ENCODE peak calls at places on chromosomes 12 and 14, in seven cellular contexts. One of them, this sample, is unnamed.

GRCh38 chr12:120734210-120734609 is 8.6 kb downstream of the ACADS start:
- DNase-seq in adipocyte: no peak
- DNase-seq in spleen: peak
- DNase-seq in pancreas: no peak
- DNase-seq in esophagus squamous epithelium: no peak
- DNase-seq in stomach: no peak
- DNase-seq in choroid plexus epithelial cell: no peak
- DNase-seq in this sample: no peak

GRCh38 chr14:33948143-33948962 is 2.5 kb downstream of the EGLN3 start:
- DNase-seq in stomach: no peak
- DNase-seq in choroid plexus epithelial cell: no peak
- DNase-seq in esophagus squamous epithelium: no peak
- DNase-seq in adipocyte: no peak
- DNase-seq in spleen: no peak
- DNase-seq in pancreas: no peak
- DNase-seq in this sample: no peak

GRCh38 chr14:20503905-20504304 is 1.4 kb upstream of the RNASE10 start:
- DNase-seq in esophagus squamous epithelium: no peak
- DNase-seq in spleen: no peak
- DNase-seq in pancreas: no peak
- DNase-seq in stomach: no peak
- DNase-seq in choroid plexus epithelial cell: no peak
- DNase-seq in adipocyte: no peak
- DNase-seq in this sample: no peak

GRCh38 chr12:98351089-98351488 is 164.3 kb upstream of the TMPO start:
- DNase-seq in spleen: no peak
- DNase-seq in adipocyte: no peak
- DNase-seq in choroid plexus epithelial cell: no peak
- DNase-seq in pancreas: no peak
- DNase-seq in stomach: no peak
- DNase-seq in esophagus squamous epithelium: no peak
- DNase-seq in this sample: no peak

GRCh38 chr12:98514984-98515367 is 414 bp upstream of the TMPO start:
- DNase-seq in stomach: no peak
- DNase-seq in adipocyte: no peak
- DNase-seq in spleen: no peak
- DNase-seq in pancreas: no peak
- DNase-seq in choroid plexus epithelial cell: no peak
- DNase-seq in esophagus squamous epithelium: no peak
- DNase-seq in this sample: no peak

GRCh38 chr14:20556500-20557211 is 4.2 kb downstream of the RNASE9 start:
- DNase-seq in pancreas: no peak
- DNase-seq in adipocyte: no peak
- DNase-seq in spleen: no peak
- DNase-seq in stomach: no peak
- DNase-seq in choroid plexus epithelial cell: no peak
- DNase-seq in esophagus squamous epithelium: no peak
- DNase-seq in this sample: no peak

GRCh38 chr12:118035194-118036041 is 18.9 kb downstream of the RFC5 start:
- DNase-seq in adipocyte: peak
- DNase-seq in stomach: no peak
- DNase-seq in spleen: no peak
- DNase-seq in esophagus squamous epithelium: no peak
- DNase-seq in pancreas: no peak
- DNase-seq in choroid plexus epithelial cell: no peak
- DNase-seq in this sample: no peak

GRCh38 chr12:94297876-94298520 is 149.6 kb downstream of the PLXNC1 start:
- DNase-seq in stomach: no peak
- DNase-seq in adipocyte: no peak
- DNase-seq in pancreas: no peak
- DNase-seq in esophagus squamous epithelium: no peak
- DNase-seq in choroid plexus epithelial cell: no peak
- DNase-seq in spleen: no peak
- DNase-seq in this sample: no peak

GRCh38 chr12:40010899-40011774 is 94.7 kb downstream of the SLC2A13 start:
- DNase-seq in stomach: peak
- DNase-seq in esophagus squamous epithelium: no peak
- DNase-seq in choroid plexus epithelial cell: peak
- DNase-seq in adipocyte: peak
- DNase-seq in pancreas: peak
- DNase-seq in spleen: no peak
- DNase-seq in this sample: peak

GRCh38 chr14:94882401-94882800 is 112.5 kb upstream of the GSC start:
- DNase-seq in stomach: no peak
- DNase-seq in choroid plexus epithelial cell: no peak
- DNase-seq in spleen: no peak
- DNase-seq in adipocyte: no peak
- DNase-seq in esophagus squamous epithelium: no peak
- DNase-seq in pancreas: no peak
- DNase-seq in this sample: no peak

GRCh38 chr14:99572173-99572999 is 31.6 kb downstream of the CCDC85C start:
- DNase-seq in pancreas: no peak
- DNase-seq in adipocyte: no peak
- DNase-seq in esophagus squamous epithelium: no peak
- DNase-seq in stomach: no peak
- DNase-seq in spleen: no peak
- DNase-seq in choroid plexus epithelial cell: no peak
- DNase-seq in this sample: no peak

GRCh38 chr12:28941248-28941647 is 207.8 kb upstream of the FAR2 start:
- DNase-seq in choroid plexus epithelial cell: no peak
- DNase-seq in pancreas: no peak
- DNase-seq in stomach: no peak
- DNase-seq in spleen: no peak
- DNase-seq in adipocyte: no peak
- DNase-seq in esophagus squamous epithelium: no peak
- DNase-seq in this sample: no peak

GRCh38 chr12:93109794-93110203 is 180.7 kb upstream of the EEA1 start:
- DNase-seq in pancreas: no peak
- DNase-seq in spleen: no peak
- DNase-seq in choroid plexus epithelial cell: no peak
- DNase-seq in stomach: no peak
- DNase-seq in adipocyte: peak
- DNase-seq in esophagus squamous epithelium: no peak
- DNase-seq in this sample: no peak

GRCh38 chr12:116406529-116406928 is 129.0 kb upstream of the MED13L start:
- DNase-seq in stomach: peak
- DNase-seq in pancreas: peak
- DNase-seq in choroid plexus epithelial cell: peak
- DNase-seq in adipocyte: peak
- DNase-seq in esophagus squamous epithelium: no peak
- DNase-seq in spleen: peak
- DNase-seq in this sample: no peak

GRCh38 chr14:65159281-65160062 is 57.2 kb upstream of the MAX start:
- DNase-seq in pancreas: no peak
- DNase-seq in spleen: no peak
- DNase-seq in adipocyte: no peak
- DNase-seq in choroid plexus epithelial cell: no peak
- DNase-seq in stomach: no peak
- DNase-seq in esophagus squamous epithelium: no peak
- DNase-seq in this sample: no peak

GRCh38 chr12:118513554-118513953 is 137.2 kb downstream of the SUDS3 start:
- DNase-seq in stomach: no peak
- DNase-seq in esophagus squamous epithelium: no peak
- DNase-seq in spleen: no peak
- DNase-seq in adipocyte: no peak
- DNase-seq in choroid plexus epithelial cell: no peak
- DNase-seq in pancreas: no peak
- DNase-seq in this sample: no peak

GRCh38 chr14:60092516-60092915 is 793 bp downstream of the PCNX4 start:
- DNase-seq in spleen: no peak
- DNase-seq in choroid plexus epithelial cell: peak
- DNase-seq in esophagus squamous epithelium: no peak
- DNase-seq in adipocyte: peak
- DNase-seq in pancreas: no peak
- DNase-seq in stomach: no peak
- DNase-seq in this sample: no peak

GRCh38 chr12:115599251-115599811 is 678.2 kb downstream of the MED13L start:
- DNase-seq in esophagus squamous epithelium: no peak
- DNase-seq in stomach: no peak
- DNase-seq in spleen: no peak
- DNase-seq in pancreas: no peak
- DNase-seq in adipocyte: peak
- DNase-seq in choroid plexus epithelial cell: peak
- DNase-seq in this sample: no peak

GRCh38 chr12:41605528-41606295 is 417.6 kb downstream of the PDZRN4 start:
- DNase-seq in adipocyte: no peak
- DNase-seq in stomach: no peak
- DNase-seq in spleen: no peak
- DNase-seq in pancreas: no peak
- DNase-seq in choroid plexus epithelial cell: peak
- DNase-seq in esophagus squamous epithelium: no peak
- DNase-seq in this sample: no peak

GRCh38 chr14:101914083-101914482 is 50.3 kb upstream of the DYNC1H1 start:
- DNase-seq in esophagus squamous epithelium: no peak
- DNase-seq in stomach: no peak
- DNase-seq in choroid plexus epithelial cell: no peak
- DNase-seq in adipocyte: no peak
- DNase-seq in pancreas: no peak
- DNase-seq in spleen: no peak
- DNase-seq in this sample: no peak

GRCh38 chr12:45674583-45674982 is 54.9 kb upstream of the ARID2 start:
- DNase-seq in stomach: peak
- DNase-seq in esophagus squamous epithelium: no peak
- DNase-seq in adipocyte: peak
- DNase-seq in spleen: no peak
- DNase-seq in choroid plexus epithelial cell: peak
- DNase-seq in pancreas: peak
- DNase-seq in this sample: no peak

GRCh38 chr14:49194067-49194466 is 392.1 kb downstream of the RPS29 start:
- DNase-seq in esophagus squamous epithelium: no peak
- DNase-seq in spleen: no peak
- DNase-seq in choroid plexus epithelial cell: no peak
- DNase-seq in pancreas: no peak
- DNase-seq in stomach: no peak
- DNase-seq in adipocyte: no peak
- DNase-seq in this sample: no peak

GRCh38 chr12:124588689-124589318 is 21.4 kb upstream of the NCOR2 start:
- DNase-seq in stomach: no peak
- DNase-seq in adipocyte: peak
- DNase-seq in esophagus squamous epithelium: no peak
- DNase-seq in pancreas: no peak
- DNase-seq in spleen: no peak
- DNase-seq in choroid plexus epithelial cell: peak
- DNase-seq in this sample: no peak

GRCh38 chr14:56808314-56809201 is 1.7 kb downstream of the OTX2 start:
- DNase-seq in pancreas: no peak
- DNase-seq in esophagus squamous epithelium: no peak
- DNase-seq in adipocyte: no peak
- DNase-seq in spleen: no peak
- DNase-seq in choroid plexus epithelial cell: no peak
- DNase-seq in stomach: no peak
- DNase-seq in this sample: no peak

GRCh38 chr12:89969098-89969497 is 260.5 kb upstream of the ATP2B1 start:
- DNase-seq in stomach: no peak
- DNase-seq in adipocyte: no peak
- DNase-seq in spleen: no peak
- DNase-seq in choroid plexus epithelial cell: no peak
- DNase-seq in pancreas: no peak
- DNase-seq in esophagus squamous epithelium: no peak
- DNase-seq in this sample: no peak

GRCh38 chr12:89962648-89963047 is 254.0 kb upstream of the ATP2B1 start:
- DNase-seq in pancreas: no peak
- DNase-seq in esophagus squamous epithelium: no peak
- DNase-seq in spleen: no peak
- DNase-seq in adipocyte: no peak
- DNase-seq in choroid plexus epithelial cell: no peak
- DNase-seq in stomach: no peak
- DNase-seq in this sample: no peak

GRCh38 chr12:89968151-89968699 is 259.6 kb upstream of the ATP2B1 start:
- DNase-seq in esophagus squamous epithelium: no peak
- DNase-seq in adipocyte: no peak
- DNase-seq in choroid plexus epithelial cell: no peak
- DNase-seq in pancreas: no peak
- DNase-seq in spleen: no peak
- DNase-seq in stomach: no peak
- DNase-seq in this sample: no peak

GRCh38 chr12:89966495-89967240 is 258.0 kb upstream of the ATP2B1 start:
- DNase-seq in spleen: no peak
- DNase-seq in esophagus squamous epithelium: no peak
- DNase-seq in stomach: no peak
- DNase-seq in pancreas: no peak
- DNase-seq in choroid plexus epithelial cell: no peak
- DNase-seq in adipocyte: no peak
- DNase-seq in this sample: no peak

GRCh38 chr12:89965993-89966392 is 257.4 kb upstream of the ATP2B1 start:
- DNase-seq in esophagus squamous epithelium: no peak
- DNase-seq in stomach: no peak
- DNase-seq in pancreas: no peak
- DNase-seq in spleen: no peak
- DNase-seq in choroid plexus epithelial cell: no peak
- DNase-seq in adipocyte: no peak
- DNase-seq in this sample: no peak
- H3K4me3 ChIP-seq in esophagus squamous epithelium: no peak
- H3K4me3 ChIP-seq in stomach: no peak
- H3K4me3 ChIP-seq in pancreas: no peak
- H3K4me3 ChIP-seq in spleen: no peak
- H3K4me3 ChIP-seq in choroid plexus epithelial cell: no peak
- H3K4me3 ChIP-seq in adipocyte: no peak
- H3K4me3 ChIP-seq in this sample: no peak

GRCh38 chr14:23153891-23154796 is 29.3 kb downstream of the SLC7A8 start:
- DNase-seq in esophagus squamous epithelium: peak
- DNase-seq in adipocyte: peak
- DNase-seq in stomach: peak
- DNase-seq in choroid plexus epithelial cell: peak
- DNase-seq in spleen: peak
- DNase-seq in pancreas: peak
- DNase-seq in this sample: no peak
- H3K4me3 ChIP-seq in esophagus squamous epithelium: peak
- H3K4me3 ChIP-seq in adipocyte: peak
- H3K4me3 ChIP-seq in stomach: peak
- H3K4me3 ChIP-seq in choroid plexus epithelial cell: peak
- H3K4me3 ChIP-seq in spleen: peak
- H3K4me3 ChIP-seq in pancreas: no peak
- H3K4me3 ChIP-seq in this sample: no peak

GRCh38 chr14:24189059-24189375 is 401 bp upstream of the IPO4 start:
- DNase-seq in adipocyte: no peak
- DNase-seq in esophagus squamous epithelium: no peak
- DNase-seq in stomach: no peak
- DNase-seq in pancreas: no peak
- DNase-seq in spleen: no peak
- DNase-seq in choroid plexus epithelial cell: no peak
- DNase-seq in this sample: no peak
- H3K4me3 ChIP-seq in adipocyte: peak
- H3K4me3 ChIP-seq in esophagus squamous epithelium: peak
- H3K4me3 ChIP-seq in stomach: no peak
- H3K4me3 ChIP-seq in pancreas: no peak
- H3K4me3 ChIP-seq in spleen: peak
- H3K4me3 ChIP-seq in choroid plexus epithelial cell: peak
- H3K4me3 ChIP-seq in this sample: no peak

GRCh38 chr12:87280356-87280755 is 748.8 kb downstream of the C12orf50 start:
- DNase-seq in choroid plexus epithelial cell: no peak
- DNase-seq in adipocyte: no peak
- DNase-seq in pancreas: no peak
- DNase-seq in spleen: no peak
- DNase-seq in stomach: no peak
- DNase-seq in esophagus squamous epithelium: no peak
- DNase-seq in this sample: no peak
- H3K4me3 ChIP-seq in choroid plexus epithelial cell: no peak
- H3K4me3 ChIP-seq in adipocyte: no peak
- H3K4me3 ChIP-seq in pancreas: no peak
- H3K4me3 ChIP-seq in spleen: peak
- H3K4me3 ChIP-seq in stomach: no peak
- H3K4me3 ChIP-seq in esophagus squamous epithelium: no peak
- H3K4me3 ChIP-seq in this sample: no peak